ENCODE peak calls at places on chromosomes 11 and 22, in seven cellular contexts. Q is fibroblast of lung, Y is tibial artery, M is uterus, K is cardiac fibroblast, S is prostate gland, F is epithelial cell of esophagus. Z is an unnamed sample.

GRCh38 chr11:8746575-8746974 is 64.0 kb downstream of the RPL27A start:
- DNase-seq in Q (no peak), Y (no peak), M (no peak), K (no peak), S (no peak), F (no peak), Z (no peak)

GRCh38 chr22:46984751-46985506 is 222.5 kb downstream of the TBC1D22A start:
- DNase-seq in Q (peak), Y (no peak), M (no peak), K (peak), S (no peak), F (peak), Z (no peak)

GRCh38 chr11:73991471-73992006 is 8.9 kb upstream of the UCP2 start:
- DNase-seq in Q (no peak), Y (no peak), M (no peak), K (no peak), S (no peak), F (no peak), Z (peak)

GRCh38 chr11:102208835-102209234 is 98.6 kb downstream of the YAP1 start:
- DNase-seq in Q (no peak), Y (no peak), M (no peak), K (no peak), S (no peak), F (no peak), Z (no peak)

GRCh38 chr22:43110444-43110926 is at the start of gene BIK:
- DNase-seq in Q (peak), Y (no peak), M (no peak), K (peak), S (peak), F (peak), Z (no peak)

GRCh38 chr11:75577198-75577597 is 15.1 kb downstream of the SERPINH1 start:
- DNase-seq in Q (no peak), Y (no peak), M (peak), K (peak), S (peak), F (no peak), Z (no peak)

GRCh38 chr22:27930246-27931060 is 11.4 kb upstream of the PITPNB start:
- DNase-seq in Q (no peak), Y (no peak), M (no peak), K (no peak), S (no peak), F (peak), Z (no peak)

GRCh38 chr11:77111946-77112345 is 9.3 kb downstream of the OMP start:
- DNase-seq in Q (no peak), Y (no peak), M (no peak), K (no peak), S (no peak), F (no peak), Z (no peak)

GRCh38 chr11:93772123-93772522 is 12.0 kb upstream of the MED17 start:
- DNase-seq in Q (no peak), Y (no peak), M (no peak), K (no peak), S (no peak), F (no peak), Z (no peak)

GRCh38 chr11:106217456-106217855 is 140.0 kb downstream of the AASDHPPT start:
- DNase-seq in Q (no peak), Y (no peak), M (no peak), K (no peak), S (no peak), F (no peak), Z (no peak)

GRCh38 chr11:79087238-79087956 is 353.4 kb downstream of the TENM4 start:
- DNase-seq in Q (peak), Y (no peak), M (no peak), K (peak), S (peak), F (peak), Z (no peak)

GRCh38 chr11:44305643-44306468 is 4.1 kb downstream of the ALX4 start:
- DNase-seq in Q (no peak), Y (no peak), M (no peak), K (no peak), S (no peak), F (no peak), Z (no peak)

GRCh38 chr11:23404225-23405160 is 544.2 kb upstream of the CCDC179 start:
- DNase-seq in Q (no peak), Y (no peak), M (peak), K (no peak), S (no peak), F (no peak), Z (peak)

GRCh38 chr11:8913961-8914660 is 3.1 kb downstream of the AKIP1 start:
- DNase-seq in Q (peak), Y (no peak), M (peak), K (peak), S (no peak), F (peak), Z (no peak)

GRCh38 chr11:128505449-128506058 is 81.8 kb downstream of the ETS1 start:
- DNase-seq in Q (no peak), Y (no peak), M (no peak), K (peak), S (no peak), F (no peak), Z (no peak)

GRCh38 chr22:19823638-19824196 is 31.0 kb downstream of the GNB1L start:
- DNase-seq in Q (no peak), Y (peak), M (no peak), K (no peak), S (no peak), F (peak), Z (no peak)

GRCh38 chr11:94134651-94135512 is 6.2 kb downstream of the PANX1 start:
- DNase-seq in Q (peak), Y (peak), M (peak), K (peak), S (no peak), F (peak), Z (no peak)

GRCh38 chr11:61152816-61153592 is 8.2 kb downstream of the VPS37C start:
- DNase-seq in Q (peak), Y (peak), M (no peak), K (peak), S (no peak), F (peak), Z (no peak)

GRCh38 chr11:76810151-76810853 is 27.1 kb downstream of the TSKU start:
- DNase-seq in Q (peak), Y (no peak), M (no peak), K (peak), S (no peak), F (peak), Z (no peak)

GRCh38 chr11:70618471-70619101 is 220.3 kb downstream of the CTTN start:
- DNase-seq in Q (no peak), Y (no peak), M (no peak), K (no peak), S (no peak), F (no peak), Z (no peak)

GRCh38 chr11:15509082-15509481 is 394.4 kb downstream of the INSC start:
- DNase-seq in Q (no peak), Y (no peak), M (no peak), K (no peak), S (no peak), F (no peak), Z (no peak)

GRCh38 chr11:130771708-130772107 is 144.6 kb downstream of the SNX19 start:
- DNase-seq in Q (peak), Y (no peak), M (no peak), K (peak), S (no peak), F (no peak), Z (no peak)

GRCh38 chr11:95115597-95115996 is 26.0 kb downstream of the ENDOD1 start:
- DNase-seq in Q (no peak), Y (no peak), M (no peak), K (no peak), S (no peak), F (no peak), Z (no peak)

GRCh38 chr11:1259076-1259461 is 36.2 kb downstream of the MUC5B start:
- DNase-seq in Q (no peak), Y (no peak), M (no peak), K (no peak), S (no peak), F (no peak), Z (no peak)

GRCh38 chr11:44868021-44868420 is 82.7 kb downstream of the TP53I11 start:
- DNase-seq in Q (no peak), Y (no peak), M (no peak), K (no peak), S (no peak), F (no peak), Z (no peak)

GRCh38 chr11:120569903-120570302 is 58.4 kb downstream of the GRIK4 start:
- DNase-seq in Q (no peak), Y (peak), M (no peak), K (no peak), S (no peak), F (no peak), Z (peak)

GRCh38 chr11:6357222-6357621 is 33.1 kb upstream of the SMPD1 start:
- DNase-seq in Q (peak), Y (peak), M (peak), K (peak), S (no peak), F (peak), Z (no peak)

GRCh38 chr22:40213478-40213877 is 35.8 kb downstream of the TNRC6B start:
- DNase-seq in Q (no peak), Y (no peak), M (no peak), K (peak), S (no peak), F (no peak), Z (no peak)

GRCh38 chr11:14582835-14583234 is 60.8 kb upstream of the PDE3B start:
- DNase-seq in Q (peak), Y (no peak), M (no peak), K (no peak), S (no peak), F (no peak), Z (no peak)

DNA sequence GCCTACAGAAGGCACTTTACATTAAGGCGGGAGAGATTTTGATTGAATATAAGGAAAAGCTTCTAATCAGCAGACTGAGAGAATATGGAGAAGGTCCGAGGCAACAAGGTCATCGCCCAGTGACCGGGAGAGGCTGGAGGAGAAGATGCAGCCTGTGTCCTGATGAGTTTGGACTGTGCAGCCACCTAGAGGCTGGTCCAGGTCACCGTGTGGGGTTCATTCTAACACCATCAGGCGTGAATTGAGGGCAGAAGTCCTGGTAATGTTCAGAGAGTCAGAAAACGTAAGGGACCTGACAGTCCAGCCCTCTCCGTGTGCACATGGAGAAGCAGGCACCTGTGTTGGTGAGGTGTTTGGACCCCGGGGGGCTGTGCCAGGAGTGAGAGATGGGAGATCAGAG is 102.7 kb downstream of the FEZ1 start:
- DNase-seq in Q (no peak), Y (no peak), M (no peak), K (no peak), S (no peak), F (no peak), Z (no peak)
- TF ChIP-seq CTCF in Q (no peak), Y (no peak), M (no peak), K (no peak), S (no peak), F (no peak), Z (no peak)

GRCh38 chr11:109894242-109894641 is 198.9 kb upstream of the ZC3H12C start:
- DNase-seq in Q (no peak), Y (no peak), M (no peak), K (no peak), S (no peak), F (no peak), Z (no peak)

DNA sequence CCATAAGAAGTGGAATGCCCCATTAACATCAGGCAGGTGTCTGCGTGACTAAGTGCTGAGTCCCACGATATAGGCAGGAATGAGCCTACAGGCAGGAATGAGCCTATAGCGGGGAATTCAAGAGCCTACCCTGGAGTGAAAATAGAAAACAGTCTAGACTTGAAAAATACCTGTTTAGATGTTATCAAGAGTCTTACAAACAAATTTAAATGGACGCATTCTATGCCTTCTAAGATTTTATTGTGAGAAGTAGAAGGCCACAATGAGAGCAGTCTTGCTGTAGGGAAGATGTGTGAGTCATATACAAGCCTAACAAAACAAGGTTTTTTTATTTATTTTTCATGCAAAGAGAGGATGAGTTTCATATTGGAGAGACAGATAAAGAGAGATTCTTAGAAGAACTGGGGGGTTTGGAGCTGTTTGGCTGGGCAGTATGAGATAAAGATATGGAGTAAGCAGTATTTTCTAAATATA is 200.8 kb upstream of the ZC3H12C start:
- DNase-seq in Q (no peak), Y (no peak), M (no peak), K (peak), S (no peak), F (peak), Z (no peak)
- TF ChIP-seq CTCF in Q (no peak), Y (no peak), M (no peak), K (no peak), S (no peak), F (no peak), Z (no peak)

GRCh38 chr11:32489464-32489863 is 54.1 kb upstream of the WT1 start:
- DNase-seq in Q (no peak), Y (no peak), M (no peak), K (no peak), S (no peak), F (no peak), Z (no peak)
- TF ChIP-seq CTCF in Q (no peak), Y (no peak), M (no peak), K (peak), S (no peak), F (no peak), Z (no peak)

GRCh38 chr11:32374261-32374711 is 61.1 kb downstream of the WT1 start:
- DNase-seq in Q (peak), Y (no peak), M (peak), K (peak), S (no peak), F (peak), Z (no peak)
- TF ChIP-seq CTCF in Q (peak), Y (no peak), M (peak), K (peak), S (no peak), F (peak), Z (peak)

GRCh38 chr11:4551346-4551979 is 6.5 kb downstream of the OR52M1 start:
- DNase-seq in Q (no peak), Y (no peak), M (no peak), K (peak), S (no peak), F (peak), Z (no peak)
- TF ChIP-seq CTCF in Q (peak), Y (no peak), M (no peak), K (peak), S (no peak), F (peak), Z (peak)

GRCh38 chr11:115887316-115887715 is 383.1 kb upstream of the CADM1 start:
- DNase-seq in Q (no peak), Y (no peak), M (no peak), K (no peak), S (no peak), F (no peak), Z (no peak)
- TF ChIP-seq CTCF in Q (no peak), Y (no peak), M (no peak), K (no peak), S (no peak), F (no peak), Z (no peak)

GRCh38 chr22:49986325-49986724 is 25.8 kb downstream of the PIM3 start:
- DNase-seq in Q (no peak), Y (no peak), M (no peak), K (no peak), S (no peak), F (no peak), Z (no peak)

GRCh38 chr22:49979587-49980264 is 19.2 kb downstream of the PIM3 start:
- DNase-seq in Q (peak), Y (peak), M (no peak), K (peak), S (no peak), F (peak), Z (peak)

GRCh38 chr22:49977578-49977977 is 17.0 kb downstream of the PIM3 start:
- DNase-seq in Q (no peak), Y (peak), M (no peak), K (no peak), S (no peak), F (no peak), Z (peak)

DNA sequence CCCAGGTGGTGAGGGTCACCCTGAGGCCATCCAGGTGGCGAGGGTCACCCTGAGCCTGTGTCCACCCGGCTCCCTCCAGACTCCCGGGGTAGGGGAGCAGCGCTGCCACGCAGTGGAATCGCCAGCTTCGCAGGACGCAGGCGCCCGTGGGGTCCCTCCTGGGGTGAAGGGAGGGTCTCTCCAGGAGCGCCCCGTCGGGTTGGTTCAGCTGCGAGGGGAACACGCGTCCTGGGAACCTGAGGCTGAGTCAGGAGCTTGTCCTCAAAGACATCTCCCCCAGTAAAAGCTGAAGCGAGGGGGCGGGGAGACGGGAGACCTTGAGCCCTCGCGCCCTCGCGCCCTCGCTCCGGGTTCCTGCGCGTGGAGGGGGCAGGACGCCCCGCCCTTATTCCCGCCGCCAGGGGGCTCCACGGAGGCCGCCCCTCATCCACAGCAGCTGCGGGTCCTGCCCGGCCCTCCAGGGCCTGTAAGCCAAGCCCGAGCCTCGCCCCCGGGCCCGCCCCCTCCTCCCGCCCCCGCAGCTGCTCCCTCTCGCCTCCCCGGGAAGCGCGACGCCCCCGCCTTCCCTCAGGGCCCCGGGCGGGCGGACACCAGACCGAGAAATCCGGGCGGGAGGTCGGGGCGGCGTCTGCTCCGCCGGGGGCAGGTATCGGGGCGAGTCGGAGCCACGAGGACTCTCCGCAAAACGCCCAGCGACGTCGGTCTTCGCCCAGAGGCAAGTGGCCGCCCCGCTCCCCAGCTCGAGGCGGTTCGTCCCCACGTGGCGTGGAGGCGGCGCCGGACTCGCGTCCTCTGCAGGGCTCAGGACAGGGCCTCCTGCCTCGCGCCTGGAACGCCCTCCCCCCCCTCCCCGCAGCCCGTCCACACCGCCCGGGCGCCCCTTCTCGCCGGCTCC is 22.8 kb downstream of the PIM3 start:
- DNase-seq in Q (no peak), Y (peak), M (peak), K (no peak), S (no peak), F (no peak), Z (peak)
- TF ChIP-seq CTCF in Q (peak), Y (no peak), M (peak), K (peak), S (peak), F (no peak), Z (peak)

Z was measured in chondrocyte.